ENCODE peak calls at places on chromosomes 4 and X, in five cellular contexts. Y is amniotic stem cell; H is MM.1S; N is stimulated activated CD8-positive, alpha-beta memory T cell treated with anti-CD3 and anti-CD28 coated beads, Interleukin-2, amount 100 ng/mL, for 48 hours; M is lower leg skin. Z is an unnamed sample.

GRCh38 chr4:73847507-73848182 is 5.5 kb upstream of the PF4V1 start:
- DNase-seq in Y (no peak), N (no peak), M (no peak), H (no peak), Z (peak; percentile 34)

GRCh38 chr4:77157859-77158486 is 966 bp downstream of the CCNG2 start:
- DNase-seq in N (peak; percentile 73), H (peak; percentile 74), M (peak; percentile 97), Y (peak; percentile 80), Z (peak; percentile 85)

GRCh38 chr4:76905521-76905920 is 7.6 kb upstream of the SOWAHB start:
- DNase-seq in M (no peak), Y (no peak), N (no peak), H (no peak), Z (no peak)

GRCh38 chrX:47143894-47144625 is 442 bp downstream of the NDUFB11 start:
- DNase-seq in M (no peak), N (no peak), Y (no peak), H (peak; percentile 46), Z (peak; percentile 10)

GRCh38 chr4:150250998-150251651 is 172.9 kb downstream of the DCLK2 start:
- DNase-seq in H (no peak), N (no peak), M (no peak), Y (no peak), Z (no peak)

GRCh38 chrX:40368611-40369061 is 212.1 kb upstream of the ATP6AP2 start:
- DNase-seq in Y (no peak), N (no peak), M (no peak), H (no peak), Z (no peak)

GRCh38 chrX:46630141-46630540 is 56.6 kb downstream of the CHST7 start:
- DNase-seq in M (no peak), N (no peak), H (no peak), Y (no peak), Z (no peak)

GRCh38 chrX:8738588-8739189 is 6.8 kb upstream of the ANOS1 start:
- DNase-seq in M (no peak), Y (no peak), N (no peak), H (peak; percentile 53), Z (peak; percentile 46)

GRCh38 chrX:148573119-148573518 is 72.7 kb downstream of the AFF2 start:
- DNase-seq in Y (no peak), H (no peak), N (no peak), M (no peak), Z (no peak)

GRCh38 chr4:142817442-142817841 is 28.7 kb downstream of the INPP4B start:
- DNase-seq in N (no peak), H (no peak), M (no peak), Y (peak; percentile 77), Z (peak; percentile 31)

GRCh38 chr4:169070071-169070894 is 60.2 kb upstream of the CBR4 start:
- DNase-seq in Y (peak; percentile 91), N (no peak), M (peak; percentile 86), H (no peak), Z (no peak)

GRCh38 chrX:130100180-130100579 is 10.1 kb downstream of the ELF4 start:
- DNase-seq in N (no peak), Y (no peak), H (no peak), M (peak; percentile 92), Z (no peak)